ENCODE peak calls at places on chromosomes 11 and 22, in seven cellular contexts. One of them, this sample, is unnamed.

GRCh38 chr11:132632641-132633124 is 899.6 kb downstream of the OPCML start:
- DNase-seq in T-cell: no peak
- DNase-seq in activated gamma-delta T cell treated with Interleukin-2 at 50 U/mL for 16 hours: no peak
- DNase-seq in progenitor cell of endocrine pancreas: no peak
- DNase-seq in stimulated activated CD8-positive, alpha-beta memory T cell treated with anti-CD3 and anti-CD28 coated beads, Interleukin-4, amount 100 ng/mL, for 1 hour: no peak
- DNase-seq in choroid plexus epithelial cell: peak; percentile 97
- DNase-seq in activated CD4-positive, CD25-positive, alpha-beta regulatory T cell: no peak
- DNase-seq in this sample: peak; percentile 39

GRCh38 chr11:119676461-119677020 is 52.5 kb downstream of the NECTIN1 start:
- DNase-seq in T-cell: no peak
- DNase-seq in activated gamma-delta T cell treated with Interleukin-2 at 50 U/mL for 16 hours: no peak
- DNase-seq in progenitor cell of endocrine pancreas: no peak
- DNase-seq in stimulated activated CD8-positive, alpha-beta memory T cell treated with anti-CD3 and anti-CD28 coated beads, Interleukin-4, amount 100 ng/mL, for 1 hour: no peak
- DNase-seq in choroid plexus epithelial cell: peak; percentile 22
- DNase-seq in activated CD4-positive, CD25-positive, alpha-beta regulatory T cell: no peak
- DNase-seq in this sample: no peak

GRCh38 chr11:105780781-105781525 is 171.1 kb downstream of the GRIA4 start:
- DNase-seq in T-cell: no peak
- DNase-seq in activated gamma-delta T cell treated with Interleukin-2 at 50 U/mL for 16 hours: no peak
- DNase-seq in progenitor cell of endocrine pancreas: no peak
- DNase-seq in stimulated activated CD8-positive, alpha-beta memory T cell treated with anti-CD3 and anti-CD28 coated beads, Interleukin-4, amount 100 ng/mL, for 1 hour: no peak
- DNase-seq in choroid plexus epithelial cell: no peak
- DNase-seq in activated CD4-positive, CD25-positive, alpha-beta regulatory T cell: no peak
- DNase-seq in this sample: no peak

GRCh38 chr11:61814242-61814957 is 2.4 kb downstream of the FADS1 start:
- DNase-seq in T-cell: peak; percentile 29
- DNase-seq in activated gamma-delta T cell treated with Interleukin-2 at 50 U/mL for 16 hours: no peak
- DNase-seq in progenitor cell of endocrine pancreas: no peak
- DNase-seq in stimulated activated CD8-positive, alpha-beta memory T cell treated with anti-CD3 and anti-CD28 coated beads, Interleukin-4, amount 100 ng/mL, for 1 hour: no peak
- DNase-seq in choroid plexus epithelial cell: peak; percentile 67
- DNase-seq in activated CD4-positive, CD25-positive, alpha-beta regulatory T cell: no peak
- DNase-seq in this sample: no peak

GRCh38 chr11:27282141-27282590 is 80.8 kb downstream of the CCDC34 start:
- DNase-seq in T-cell: no peak
- DNase-seq in activated gamma-delta T cell treated with Interleukin-2 at 50 U/mL for 16 hours: no peak
- DNase-seq in progenitor cell of endocrine pancreas: no peak
- DNase-seq in stimulated activated CD8-positive, alpha-beta memory T cell treated with anti-CD3 and anti-CD28 coated beads, Interleukin-4, amount 100 ng/mL, for 1 hour: no peak
- DNase-seq in choroid plexus epithelial cell: peak; percentile 98
- DNase-seq in activated CD4-positive, CD25-positive, alpha-beta regulatory T cell: no peak
- DNase-seq in this sample: no peak

GRCh38 chr11:64051297-64051696 is 15.6 kb downstream of the FLRT1 start:
- DNase-seq in T-cell: no peak
- DNase-seq in activated gamma-delta T cell treated with Interleukin-2 at 50 U/mL for 16 hours: no peak
- DNase-seq in progenitor cell of endocrine pancreas: no peak
- DNase-seq in stimulated activated CD8-positive, alpha-beta memory T cell treated with anti-CD3 and anti-CD28 coated beads, Interleukin-4, amount 100 ng/mL, for 1 hour: no peak
- DNase-seq in choroid plexus epithelial cell: no peak
- DNase-seq in activated CD4-positive, CD25-positive, alpha-beta regulatory T cell: no peak
- DNase-seq in this sample: no peak

GRCh38 chr11:16867097-16867496 is 128.7 kb downstream of the C11orf58 start:
- DNase-seq in T-cell: no peak
- DNase-seq in activated gamma-delta T cell treated with Interleukin-2 at 50 U/mL for 16 hours: no peak
- DNase-seq in progenitor cell of endocrine pancreas: no peak
- DNase-seq in stimulated activated CD8-positive, alpha-beta memory T cell treated with anti-CD3 and anti-CD28 coated beads, Interleukin-4, amount 100 ng/mL, for 1 hour: no peak
- DNase-seq in choroid plexus epithelial cell: no peak
- DNase-seq in activated CD4-positive, CD25-positive, alpha-beta regulatory T cell: no peak
- DNase-seq in this sample: no peak

GRCh38 chr11:95912902-95913560 is 10.9 kb downstream of the MTMR2 start:
- DNase-seq in T-cell: no peak
- DNase-seq in activated gamma-delta T cell treated with Interleukin-2 at 50 U/mL for 16 hours: no peak
- DNase-seq in progenitor cell of endocrine pancreas: no peak
- DNase-seq in stimulated activated CD8-positive, alpha-beta memory T cell treated with anti-CD3 and anti-CD28 coated beads, Interleukin-4, amount 100 ng/mL, for 1 hour: no peak
- DNase-seq in choroid plexus epithelial cell: peak; percentile 57
- DNase-seq in activated CD4-positive, CD25-positive, alpha-beta regulatory T cell: no peak
- DNase-seq in this sample: no peak

GRCh38 chr11:58578635-58579191 is at the start of gene ZFP91:
- DNase-seq in T-cell: peak; percentile 96
- DNase-seq in activated gamma-delta T cell treated with Interleukin-2 at 50 U/mL for 16 hours: peak; percentile 96
- DNase-seq in progenitor cell of endocrine pancreas: peak; percentile 94
- DNase-seq in stimulated activated CD8-positive, alpha-beta memory T cell treated with anti-CD3 and anti-CD28 coated beads, Interleukin-4, amount 100 ng/mL, for 1 hour: peak; percentile 95
- DNase-seq in choroid plexus epithelial cell: peak; percentile 99
- DNase-seq in activated CD4-positive, CD25-positive, alpha-beta regulatory T cell: peak; percentile 97
- DNase-seq in this sample: peak; percentile 88

GRCh38 chr11:5891216-5891800 is 1.7 kb upstream of the OR52E5 start:
- DNase-seq in T-cell: no peak
- DNase-seq in activated gamma-delta T cell treated with Interleukin-2 at 50 U/mL for 16 hours: no peak
- DNase-seq in progenitor cell of endocrine pancreas: no peak
- DNase-seq in stimulated activated CD8-positive, alpha-beta memory T cell treated with anti-CD3 and anti-CD28 coated beads, Interleukin-4, amount 100 ng/mL, for 1 hour: no peak
- DNase-seq in choroid plexus epithelial cell: peak; percentile 30
- DNase-seq in activated CD4-positive, CD25-positive, alpha-beta regulatory T cell: no peak
- DNase-seq in this sample: peak; percentile 13

GRCh38 chr11:69913591-69914285 is 94.5 kb upstream of the FGF3 start:
- DNase-seq in T-cell: no peak
- DNase-seq in activated gamma-delta T cell treated with Interleukin-2 at 50 U/mL for 16 hours: no peak
- DNase-seq in progenitor cell of endocrine pancreas: no peak
- DNase-seq in stimulated activated CD8-positive, alpha-beta memory T cell treated with anti-CD3 and anti-CD28 coated beads, Interleukin-4, amount 100 ng/mL, for 1 hour: no peak
- DNase-seq in choroid plexus epithelial cell: no peak
- DNase-seq in activated CD4-positive, CD25-positive, alpha-beta regulatory T cell: no peak
- DNase-seq in this sample: no peak

GRCh38 chr11:66142370-66143263 is 72.5 kb downstream of the PACS1 start:
- DNase-seq in T-cell: no peak
- DNase-seq in activated gamma-delta T cell treated with Interleukin-2 at 50 U/mL for 16 hours: no peak
- DNase-seq in progenitor cell of endocrine pancreas: no peak
- DNase-seq in stimulated activated CD8-positive, alpha-beta memory T cell treated with anti-CD3 and anti-CD28 coated beads, Interleukin-4, amount 100 ng/mL, for 1 hour: no peak
- DNase-seq in choroid plexus epithelial cell: no peak
- DNase-seq in activated CD4-positive, CD25-positive, alpha-beta regulatory T cell: no peak
- DNase-seq in this sample: no peak

GRCh38 chr11:67351275-67352005 is 1.9 kb downstream of the POLD4 start:
- DNase-seq in T-cell: peak; percentile 71
- DNase-seq in activated gamma-delta T cell treated with Interleukin-2 at 50 U/mL for 16 hours: peak; percentile 60
- DNase-seq in progenitor cell of endocrine pancreas: no peak
- DNase-seq in stimulated activated CD8-positive, alpha-beta memory T cell treated with anti-CD3 and anti-CD28 coated beads, Interleukin-4, amount 100 ng/mL, for 1 hour: no peak
- DNase-seq in choroid plexus epithelial cell: peak; percentile 86
- DNase-seq in activated CD4-positive, CD25-positive, alpha-beta regulatory T cell: no peak
- DNase-seq in this sample: no peak

GRCh38 chr11:124970925-124971324 is 16.9 kb downstream of the CCDC15 start:
- DNase-seq in T-cell: no peak
- DNase-seq in activated gamma-delta T cell treated with Interleukin-2 at 50 U/mL for 16 hours: no peak
- DNase-seq in progenitor cell of endocrine pancreas: no peak
- DNase-seq in stimulated activated CD8-positive, alpha-beta memory T cell treated with anti-CD3 and anti-CD28 coated beads, Interleukin-4, amount 100 ng/mL, for 1 hour: no peak
- DNase-seq in choroid plexus epithelial cell: peak; percentile 73
- DNase-seq in activated CD4-positive, CD25-positive, alpha-beta regulatory T cell: no peak
- DNase-seq in this sample: no peak

GRCh38 chr22:39514373-39514973 is 5.9 kb upstream of the ATF4 start:
- DNase-seq in T-cell: peak; percentile 56
- DNase-seq in activated gamma-delta T cell treated with Interleukin-2 at 50 U/mL for 16 hours: peak; percentile 56
- DNase-seq in progenitor cell of endocrine pancreas: no peak
- DNase-seq in stimulated activated CD8-positive, alpha-beta memory T cell treated with anti-CD3 and anti-CD28 coated beads, Interleukin-4, amount 100 ng/mL, for 1 hour: no peak
- DNase-seq in choroid plexus epithelial cell: peak; percentile 62
- DNase-seq in activated CD4-positive, CD25-positive, alpha-beta regulatory T cell: no peak
- DNase-seq in this sample: peak; percentile 35

GRCh38 chr22:39029227-39029626 is 8.3 kb downstream of the APOBEC3D start:
- DNase-seq in T-cell: no peak
- DNase-seq in activated gamma-delta T cell treated with Interleukin-2 at 50 U/mL for 16 hours: no peak
- DNase-seq in progenitor cell of endocrine pancreas: no peak
- DNase-seq in stimulated activated CD8-positive, alpha-beta memory T cell treated with anti-CD3 and anti-CD28 coated beads, Interleukin-4, amount 100 ng/mL, for 1 hour: no peak
- DNase-seq in choroid plexus epithelial cell: no peak
- DNase-seq in activated CD4-positive, CD25-positive, alpha-beta regulatory T cell: no peak
- DNase-seq in this sample: no peak

GRCh38 chr11:62614275-62614674 is 1.2 kb downstream of the ROM1 start:
- DNase-seq in T-cell: no peak
- DNase-seq in activated gamma-delta T cell treated with Interleukin-2 at 50 U/mL for 16 hours: no peak
- DNase-seq in progenitor cell of endocrine pancreas: no peak
- DNase-seq in stimulated activated CD8-positive, alpha-beta memory T cell treated with anti-CD3 and anti-CD28 coated beads, Interleukin-4, amount 100 ng/mL, for 1 hour: no peak
- DNase-seq in choroid plexus epithelial cell: no peak
- DNase-seq in activated CD4-positive, CD25-positive, alpha-beta regulatory T cell: no peak
- DNase-seq in this sample: no peak

GRCh38 chr11:78168539-78169477 is 19.6 kb downstream of the KCTD21 start:
- DNase-seq in T-cell: no peak
- DNase-seq in activated gamma-delta T cell treated with Interleukin-2 at 50 U/mL for 16 hours: no peak
- DNase-seq in progenitor cell of endocrine pancreas: no peak
- DNase-seq in stimulated activated CD8-positive, alpha-beta memory T cell treated with anti-CD3 and anti-CD28 coated beads, Interleukin-4, amount 100 ng/mL, for 1 hour: no peak
- DNase-seq in choroid plexus epithelial cell: peak; percentile 96
- DNase-seq in activated CD4-positive, CD25-positive, alpha-beta regulatory T cell: no peak
- DNase-seq in this sample: no peak

GRCh38 chr11:46119053-46119351 is 2.3 kb downstream of the PHF21A start:
- DNase-seq in T-cell: no peak
- DNase-seq in activated gamma-delta T cell treated with Interleukin-2 at 50 U/mL for 16 hours: no peak
- DNase-seq in progenitor cell of endocrine pancreas: no peak
- DNase-seq in stimulated activated CD8-positive, alpha-beta memory T cell treated with anti-CD3 and anti-CD28 coated beads, Interleukin-4, amount 100 ng/mL, for 1 hour: no peak
- DNase-seq in choroid plexus epithelial cell: no peak
- DNase-seq in activated CD4-positive, CD25-positive, alpha-beta regulatory T cell: no peak
- DNase-seq in this sample: no peak

GRCh38 chr11:58788355-58789023 is 56.0 kb downstream of the GLYATL2 start:
- DNase-seq in T-cell: peak; percentile 49
- DNase-seq in activated gamma-delta T cell treated with Interleukin-2 at 50 U/mL for 16 hours: peak; percentile 13
- DNase-seq in progenitor cell of endocrine pancreas: no peak
- DNase-seq in stimulated activated CD8-positive, alpha-beta memory T cell treated with anti-CD3 and anti-CD28 coated beads, Interleukin-4, amount 100 ng/mL, for 1 hour: peak; percentile 2
- DNase-seq in choroid plexus epithelial cell: peak; percentile 65
- DNase-seq in activated CD4-positive, CD25-positive, alpha-beta regulatory T cell: peak; percentile 12
- DNase-seq in this sample: peak; percentile 6

GRCh38 chr11:93518081-93518480 is 25.1 kb downstream of the SMCO4 start:
- DNase-seq in T-cell: no peak
- DNase-seq in activated gamma-delta T cell treated with Interleukin-2 at 50 U/mL for 16 hours: no peak
- DNase-seq in progenitor cell of endocrine pancreas: no peak
- DNase-seq in stimulated activated CD8-positive, alpha-beta memory T cell treated with anti-CD3 and anti-CD28 coated beads, Interleukin-4, amount 100 ng/mL, for 1 hour: no peak
- DNase-seq in choroid plexus epithelial cell: no peak
- DNase-seq in activated CD4-positive, CD25-positive, alpha-beta regulatory T cell: no peak
- DNase-seq in this sample: no peak

GRCh38 chr22:37273126-37273845 is 9.0 kb upstream of the CYTH4 start:
- DNase-seq in T-cell: no peak
- DNase-seq in activated gamma-delta T cell treated with Interleukin-2 at 50 U/mL for 16 hours: no peak
- DNase-seq in progenitor cell of endocrine pancreas: no peak
- DNase-seq in stimulated activated CD8-positive, alpha-beta memory T cell treated with anti-CD3 and anti-CD28 coated beads, Interleukin-4, amount 100 ng/mL, for 1 hour: no peak
- DNase-seq in choroid plexus epithelial cell: peak; percentile 77
- DNase-seq in activated CD4-positive, CD25-positive, alpha-beta regulatory T cell: no peak
- DNase-seq in this sample: no peak

This sample was measured in NCI-H1694 treated with DMSO at 0.1 percent for 48 hours.